ENCODE peak calls at places on chromosomes 16 and 17, in eight cellular contexts. One of them, this sample, is unnamed.
A peak's percentile ranks its signal among the peaks of the same experiment; 100 is the strongest.

GRCh38 chr17:64992325-64992802 is 64.2 kb downstream of the GNA13 start:
- DNase-seq in Caki2: peak; percentile 100
- DNase-seq in activated T-helper 1 cell treated with anti-CD3 and anti-CD28 coated beads, Interleukin-2, amount 50 U/mL, for 16 hours: no peak
- DNase-seq in activated CD4-positive, alpha-beta memory T cell treated with anti-CD3 and anti-CD28 coated beads, Interleukin-2, amount 10 ng/mL, durations not matched to agents 7 days and 5 days: no peak
- DNase-seq in nephron progenitor cell: peak; percentile 13
- DNase-seq in SW 1271: no peak
- DNase-seq in pulmonary artery endothelial cell: no peak
- DNase-seq in fibroblast of the conjunctiva: no peak
- DNase-seq in this sample: no peak

GRCh38 chr16:47732122-47732805 is 271.1 kb downstream of the PHKB start:
- DNase-seq in Caki2: peak; percentile 12
- DNase-seq in activated T-helper 1 cell treated with anti-CD3 and anti-CD28 coated beads, Interleukin-2, amount 50 U/mL, for 16 hours: no peak
- DNase-seq in SW 1271: peak; percentile 21
- DNase-seq in fibroblast of the conjunctiva: peak; percentile 39
- DNase-seq in nephron progenitor cell: no peak
- DNase-seq in pulmonary artery endothelial cell: no peak
- DNase-seq in activated CD4-positive, alpha-beta memory T cell treated with anti-CD3 and anti-CD28 coated beads, Interleukin-2, amount 10 ng/mL, durations not matched to agents 7 days and 5 days: peak; percentile 51
- DNase-seq in this sample: no peak

GRCh38 chr17:8354196-8354595 is 14.6 kb downstream of the ODF4 start:
- DNase-seq in activated CD4-positive, alpha-beta memory T cell treated with anti-CD3 and anti-CD28 coated beads, Interleukin-2, amount 10 ng/mL, durations not matched to agents 7 days and 5 days: no peak
- DNase-seq in Caki2: no peak
- DNase-seq in SW 1271: no peak
- DNase-seq in nephron progenitor cell: no peak
- DNase-seq in fibroblast of the conjunctiva: no peak
- DNase-seq in pulmonary artery endothelial cell: no peak
- DNase-seq in activated T-helper 1 cell treated with anti-CD3 and anti-CD28 coated beads, Interleukin-2, amount 50 U/mL, for 16 hours: no peak
- DNase-seq in this sample: no peak

GRCh38 chr16:81728435-81728834 is 50.7 kb upstream of the PLCG2 start:
- DNase-seq in nephron progenitor cell: no peak
- DNase-seq in activated T-helper 1 cell treated with anti-CD3 and anti-CD28 coated beads, Interleukin-2, amount 50 U/mL, for 16 hours: no peak
- DNase-seq in Caki2: no peak
- DNase-seq in activated CD4-positive, alpha-beta memory T cell treated with anti-CD3 and anti-CD28 coated beads, Interleukin-2, amount 10 ng/mL, durations not matched to agents 7 days and 5 days: no peak
- DNase-seq in fibroblast of the conjunctiva: no peak
- DNase-seq in pulmonary artery endothelial cell: no peak
- DNase-seq in SW 1271: no peak
- DNase-seq in this sample: no peak

GRCh38 chr16:81487301-81487720 is 42.7 kb downstream of the CMIP start:
- DNase-seq in fibroblast of the conjunctiva: no peak
- DNase-seq in Caki2: no peak
- DNase-seq in pulmonary artery endothelial cell: no peak
- DNase-seq in nephron progenitor cell: no peak
- DNase-seq in activated T-helper 1 cell treated with anti-CD3 and anti-CD28 coated beads, Interleukin-2, amount 50 U/mL, for 16 hours: no peak
- DNase-seq in activated CD4-positive, alpha-beta memory T cell treated with anti-CD3 and anti-CD28 coated beads, Interleukin-2, amount 10 ng/mL, durations not matched to agents 7 days and 5 days: no peak
- DNase-seq in SW 1271: no peak
- DNase-seq in this sample: no peak

GRCh38 chr16:74463888-74464287 is 42.6 kb upstream of the CLEC18B start:
- DNase-seq in pulmonary artery endothelial cell: no peak
- DNase-seq in fibroblast of the conjunctiva: no peak
- DNase-seq in nephron progenitor cell: no peak
- DNase-seq in Caki2: no peak
- DNase-seq in activated T-helper 1 cell treated with anti-CD3 and anti-CD28 coated beads, Interleukin-2, amount 50 U/mL, for 16 hours: no peak
- DNase-seq in SW 1271: no peak
- DNase-seq in activated CD4-positive, alpha-beta memory T cell treated with anti-CD3 and anti-CD28 coated beads, Interleukin-2, amount 10 ng/mL, durations not matched to agents 7 days and 5 days: no peak
- DNase-seq in this sample: no peak

GRCh38 chr17:35022536-35023063 is 40.9 kb downstream of the RFFL start:
- DNase-seq in fibroblast of the conjunctiva: peak; percentile 75
- DNase-seq in Caki2: peak; percentile 89
- DNase-seq in nephron progenitor cell: no peak
- DNase-seq in SW 1271: peak; percentile 84
- DNase-seq in activated T-helper 1 cell treated with anti-CD3 and anti-CD28 coated beads, Interleukin-2, amount 50 U/mL, for 16 hours: peak; percentile 55
- DNase-seq in activated CD4-positive, alpha-beta memory T cell treated with anti-CD3 and anti-CD28 coated beads, Interleukin-2, amount 10 ng/mL, durations not matched to agents 7 days and 5 days: peak; percentile 86
- DNase-seq in pulmonary artery endothelial cell: peak; percentile 87
- DNase-seq in this sample: peak; percentile 77

GRCh38 chr17:49624896-49625295 is 49.2 kb downstream of the NXPH3 start:
- DNase-seq in activated T-helper 1 cell treated with anti-CD3 and anti-CD28 coated beads, Interleukin-2, amount 50 U/mL, for 16 hours: no peak
- DNase-seq in activated CD4-positive, alpha-beta memory T cell treated with anti-CD3 and anti-CD28 coated beads, Interleukin-2, amount 10 ng/mL, durations not matched to agents 7 days and 5 days: no peak
- DNase-seq in pulmonary artery endothelial cell: no peak
- DNase-seq in fibroblast of the conjunctiva: no peak
- DNase-seq in nephron progenitor cell: no peak
- DNase-seq in Caki2: no peak
- DNase-seq in SW 1271: no peak
- DNase-seq in this sample: no peak

GRCh38 chr16:21244798-21245197 is 11.3 kb downstream of the ANKS4B start:
- DNase-seq in fibroblast of the conjunctiva: no peak
- DNase-seq in activated CD4-positive, alpha-beta memory T cell treated with anti-CD3 and anti-CD28 coated beads, Interleukin-2, amount 10 ng/mL, durations not matched to agents 7 days and 5 days: no peak
- DNase-seq in nephron progenitor cell: no peak
- DNase-seq in SW 1271: no peak
- DNase-seq in Caki2: no peak
- DNase-seq in activated T-helper 1 cell treated with anti-CD3 and anti-CD28 coated beads, Interleukin-2, amount 50 U/mL, for 16 hours: no peak
- DNase-seq in pulmonary artery endothelial cell: no peak
- DNase-seq in this sample: no peak

GRCh38 chr17:61981323-61981722 is 53.5 kb upstream of the INTS2 start:
- DNase-seq in activated CD4-positive, alpha-beta memory T cell treated with anti-CD3 and anti-CD28 coated beads, Interleukin-2, amount 10 ng/mL, durations not matched to agents 7 days and 5 days: no peak
- DNase-seq in Caki2: no peak
- DNase-seq in fibroblast of the conjunctiva: no peak
- DNase-seq in pulmonary artery endothelial cell: no peak
- DNase-seq in SW 1271: no peak
- DNase-seq in nephron progenitor cell: no peak
- DNase-seq in activated T-helper 1 cell treated with anti-CD3 and anti-CD28 coated beads, Interleukin-2, amount 50 U/mL, for 16 hours: no peak
- DNase-seq in this sample: no peak

GRCh38 chr16:86997058-86997457 is 320.1 kb downstream of the C16orf95 start:
- DNase-seq in Caki2: no peak
- DNase-seq in nephron progenitor cell: no peak
- DNase-seq in fibroblast of the conjunctiva: no peak
- DNase-seq in activated T-helper 1 cell treated with anti-CD3 and anti-CD28 coated beads, Interleukin-2, amount 50 U/mL, for 16 hours: no peak
- DNase-seq in pulmonary artery endothelial cell: no peak
- DNase-seq in activated CD4-positive, alpha-beta memory T cell treated with anti-CD3 and anti-CD28 coated beads, Interleukin-2, amount 10 ng/mL, durations not matched to agents 7 days and 5 days: no peak
- DNase-seq in SW 1271: no peak
- DNase-seq in this sample: no peak

This sample was measured in glomerular endothelial cell.